ENCODE peak calls at places on chromosomes 13 and 19, in eight cellular contexts. One of them, this sample, is unnamed.

GRCh38 chr19:28710278-28710677 is 502.7 kb downstream of the UQCRFS1 start:
- DNase-seq in Caco-2: no peak
- DNase-seq in A549: peak
- DNase-seq in psoas muscle: no peak
- DNase-seq in suprapubic skin: no peak
- DNase-seq in left ventricle myocardium inferior: no peak
- DNase-seq in cardiac fibroblast: peak
- DNase-seq in neural progenitor cell: peak
- DNase-seq in this sample: no peak

GRCh38 chr13:27273658-27274425 is 3.2 kb downstream of the RASL11A start:
- DNase-seq in Caco-2: no peak
- DNase-seq in A549: no peak
- DNase-seq in psoas muscle: no peak
- DNase-seq in suprapubic skin: no peak
- DNase-seq in left ventricle myocardium inferior: no peak
- DNase-seq in cardiac fibroblast: peak
- DNase-seq in neural progenitor cell: no peak
- DNase-seq in this sample: no peak

GRCh38 chr13:44470623-44471562 is 97.3 kb downstream of the SERP2 start:
- DNase-seq in Caco-2: no peak
- DNase-seq in A549: no peak
- DNase-seq in psoas muscle: no peak
- DNase-seq in suprapubic skin: no peak
- DNase-seq in left ventricle myocardium inferior: no peak
- DNase-seq in cardiac fibroblast: peak
- DNase-seq in neural progenitor cell: peak
- DNase-seq in this sample: no peak

GRCh38 chr13:50417597-50417996 is 402.4 kb downstream of the KCNRG start:
- DNase-seq in Caco-2: no peak
- DNase-seq in A549: no peak
- DNase-seq in psoas muscle: peak
- DNase-seq in suprapubic skin: no peak
- DNase-seq in left ventricle myocardium inferior: no peak
- DNase-seq in cardiac fibroblast: no peak
- DNase-seq in neural progenitor cell: no peak
- DNase-seq in this sample: no peak

GRCh38 chr19:32519023-32519422 is 62.0 kb upstream of the PDCD5 start:
- DNase-seq in Caco-2: no peak
- DNase-seq in A549: no peak
- DNase-seq in psoas muscle: no peak
- DNase-seq in suprapubic skin: no peak
- DNase-seq in left ventricle myocardium inferior: no peak
- DNase-seq in cardiac fibroblast: peak
- DNase-seq in neural progenitor cell: no peak
- DNase-seq in this sample: no peak

GRCh38 chr19:15702590-15702930 is 25.3 kb upstream of the OR10H2 start:
- DNase-seq in Caco-2: no peak
- DNase-seq in A549: no peak
- DNase-seq in psoas muscle: peak
- DNase-seq in suprapubic skin: peak
- DNase-seq in left ventricle myocardium inferior: peak
- DNase-seq in cardiac fibroblast: peak
- DNase-seq in neural progenitor cell: no peak
- DNase-seq in this sample: peak

GRCh38 chr19:18437481-18438330 is at the start of gene ISYNA1:
- DNase-seq in Caco-2: peak
- DNase-seq in A549: no peak
- DNase-seq in psoas muscle: peak
- DNase-seq in suprapubic skin: no peak
- DNase-seq in left ventricle myocardium inferior: peak
- DNase-seq in cardiac fibroblast: peak
- DNase-seq in neural progenitor cell: peak
- DNase-seq in this sample: peak

GRCh38 chr19:13411899-13412298 is 94.4 kb downstream of the CACNA1A start:
- DNase-seq in Caco-2: no peak
- DNase-seq in A549: no peak
- DNase-seq in psoas muscle: no peak
- DNase-seq in suprapubic skin: no peak
- DNase-seq in left ventricle myocardium inferior: no peak
- DNase-seq in cardiac fibroblast: no peak
- DNase-seq in neural progenitor cell: no peak
- DNase-seq in this sample: no peak

GRCh38 chr19:15115080-15115479 is 7.9 kb downstream of the SYDE1 start:
- DNase-seq in Caco-2: no peak
- DNase-seq in A549: no peak
- DNase-seq in psoas muscle: peak
- DNase-seq in suprapubic skin: no peak
- DNase-seq in left ventricle myocardium inferior: peak
- DNase-seq in cardiac fibroblast: peak
- DNase-seq in neural progenitor cell: no peak
- DNase-seq in this sample: no peak

GRCh38 chr13:78658630-78659449 is at the start of gene OBI1:
- DNase-seq in Caco-2: peak
- DNase-seq in A549: peak
- DNase-seq in psoas muscle: peak
- DNase-seq in suprapubic skin: peak
- DNase-seq in left ventricle myocardium inferior: peak
- DNase-seq in cardiac fibroblast: peak
- DNase-seq in neural progenitor cell: peak
- DNase-seq in this sample: peak

GRCh38 chr13:112172641-112173171 is 105.8 kb downstream of the SOX1 start:
- DNase-seq in Caco-2: no peak
- DNase-seq in A549: no peak
- DNase-seq in psoas muscle: no peak
- DNase-seq in suprapubic skin: peak
- DNase-seq in left ventricle myocardium inferior: no peak
- DNase-seq in cardiac fibroblast: no peak
- DNase-seq in neural progenitor cell: peak
- DNase-seq in this sample: no peak

GRCh38 chr19:15101479-15102082 is 5.6 kb upstream of the SYDE1 start:
- DNase-seq in Caco-2: no peak
- DNase-seq in A549: no peak
- DNase-seq in psoas muscle: no peak
- DNase-seq in suprapubic skin: no peak
- DNase-seq in left ventricle myocardium inferior: no peak
- DNase-seq in cardiac fibroblast: peak
- DNase-seq in neural progenitor cell: peak
- DNase-seq in this sample: peak

GRCh38 chr13:88005188-88005587 is 334.0 kb downstream of the SLITRK5 start:
- DNase-seq in Caco-2: no peak
- DNase-seq in A549: no peak
- DNase-seq in psoas muscle: no peak
- DNase-seq in suprapubic skin: no peak
- DNase-seq in left ventricle myocardium inferior: no peak
- DNase-seq in cardiac fibroblast: no peak
- DNase-seq in neural progenitor cell: no peak
- DNase-seq in this sample: no peak

GRCh38 chr13:36862002-36862706 is 43.1 kb downstream of the RFXAP start:
- DNase-seq in Caco-2: no peak
- DNase-seq in A549: no peak
- DNase-seq in psoas muscle: no peak
- DNase-seq in suprapubic skin: no peak
- DNase-seq in left ventricle myocardium inferior: no peak
- DNase-seq in cardiac fibroblast: peak
- DNase-seq in neural progenitor cell: no peak
- DNase-seq in this sample: no peak

GRCh38 chr13:24273926-24274325 is 35.5 kb upstream of the C1QTNF9 start:
- DNase-seq in Caco-2: no peak
- DNase-seq in A549: no peak
- DNase-seq in psoas muscle: no peak
- DNase-seq in suprapubic skin: no peak
- DNase-seq in left ventricle myocardium inferior: no peak
- DNase-seq in cardiac fibroblast: no peak
- DNase-seq in neural progenitor cell: no peak
- DNase-seq in this sample: no peak

GRCh38 chr13:76884571-76885202 is 1.5 kb downstream of the KCTD12 start:
- DNase-seq in Caco-2: no peak
- DNase-seq in A549: no peak
- DNase-seq in psoas muscle: no peak
- DNase-seq in suprapubic skin: no peak
- DNase-seq in left ventricle myocardium inferior: no peak
- DNase-seq in cardiac fibroblast: peak
- DNase-seq in neural progenitor cell: no peak
- DNase-seq in this sample: no peak

GRCh38 chr19:37519890-37520289 is 13.2 kb downstream of the ZNF793 start:
- DNase-seq in Caco-2: no peak
- DNase-seq in A549: no peak
- DNase-seq in psoas muscle: no peak
- DNase-seq in suprapubic skin: no peak
- DNase-seq in left ventricle myocardium inferior: no peak
- DNase-seq in cardiac fibroblast: no peak
- DNase-seq in neural progenitor cell: no peak
- DNase-seq in this sample: peak

GRCh38 chr19:41341669-41342490 is 11.8 kb downstream of the TGFB1 start:
- DNase-seq in Caco-2: peak
- DNase-seq in A549: no peak
- DNase-seq in psoas muscle: no peak
- DNase-seq in suprapubic skin: no peak
- DNase-seq in left ventricle myocardium inferior: no peak
- DNase-seq in cardiac fibroblast: no peak
- DNase-seq in neural progenitor cell: no peak
- DNase-seq in this sample: no peak
- TF ChIP-seq CTCF in Caco-2: peak
- TF ChIP-seq CTCF in A549: no peak
- TF ChIP-seq CTCF in psoas muscle: no peak
- TF ChIP-seq CTCF in suprapubic skin: no peak
- TF ChIP-seq CTCF in left ventricle myocardium inferior: no peak
- TF ChIP-seq CTCF in cardiac fibroblast: no peak
- TF ChIP-seq CTCF in neural progenitor cell: no peak
- TF ChIP-seq CTCF in this sample: no peak

DNA sequence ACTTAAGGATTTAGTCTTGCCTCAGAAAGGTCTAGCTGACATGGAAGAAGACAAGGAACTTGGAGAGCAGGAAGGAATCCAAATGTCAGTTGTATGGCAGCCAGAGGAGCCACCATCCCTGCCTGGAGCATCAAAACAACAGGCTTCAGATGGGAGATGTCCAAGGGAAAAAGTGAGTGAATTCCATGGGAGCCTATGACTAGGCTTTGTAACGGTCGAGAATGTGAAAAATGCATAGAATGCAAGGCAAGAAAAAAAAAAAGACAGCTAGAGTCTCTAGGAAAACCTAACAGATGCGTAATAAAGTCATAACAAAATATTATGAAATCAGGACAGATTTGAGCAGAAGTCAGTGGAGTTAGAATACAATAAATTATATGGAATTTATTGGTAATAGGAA is 183.7 kb upstream of the LSM14A start:
- DNase-seq in Caco-2: no peak
- DNase-seq in A549: no peak
- DNase-seq in psoas muscle: no peak
- DNase-seq in suprapubic skin: no peak
- DNase-seq in left ventricle myocardium inferior: no peak
- DNase-seq in cardiac fibroblast: no peak
- DNase-seq in neural progenitor cell: peak
- DNase-seq in this sample: no peak
- H3K4me3 ChIP-seq in Caco-2: no peak
- H3K4me3 ChIP-seq in A549: no peak
- H3K4me3 ChIP-seq in psoas muscle: no peak
- H3K4me3 ChIP-seq in suprapubic skin: no peak
- H3K4me3 ChIP-seq in left ventricle myocardium inferior: no peak
- H3K4me3 ChIP-seq in cardiac fibroblast: no peak
- H3K4me3 ChIP-seq in neural progenitor cell: no peak
- H3K4me3 ChIP-seq in this sample: no peak

DNA sequence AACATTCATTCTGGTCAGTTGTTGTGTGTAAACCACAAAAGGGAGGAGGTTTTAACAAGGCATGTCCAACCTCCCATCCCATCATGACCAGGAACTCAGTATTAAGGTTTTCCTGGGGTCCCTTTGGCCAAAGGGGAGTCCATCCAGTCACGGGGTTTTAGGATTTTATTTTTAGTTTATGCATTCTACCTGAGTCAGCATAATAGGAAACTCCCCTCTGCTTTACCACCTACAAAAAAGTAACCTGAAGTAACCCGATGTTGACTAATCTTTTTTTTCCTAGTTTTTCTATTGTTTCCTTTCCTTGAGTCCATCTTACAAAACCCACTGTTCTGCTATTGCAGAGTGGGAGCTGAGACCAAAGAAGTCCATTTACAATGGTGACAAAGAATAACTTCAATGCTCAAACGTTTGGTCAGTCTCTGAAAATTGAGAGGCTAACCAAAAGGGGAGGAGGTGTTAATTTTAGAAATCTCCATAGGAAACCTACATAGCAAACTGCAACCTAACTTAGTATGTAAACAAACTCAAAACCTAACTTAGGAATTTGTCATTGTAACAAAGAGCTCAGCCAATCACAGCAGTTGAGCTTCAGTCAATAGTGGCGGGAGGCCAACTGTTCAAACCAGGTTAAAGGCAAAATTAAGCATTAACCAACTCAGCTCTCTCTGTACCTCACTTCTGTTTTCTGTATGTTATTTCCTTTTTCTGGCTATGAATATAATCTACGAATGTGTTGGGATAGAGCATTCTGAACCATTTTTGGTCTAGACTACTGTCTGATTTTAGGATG is 1954.1 kb downstream of the PCDH9 start:
- DNase-seq in Caco-2: no peak
- DNase-seq in A549: no peak
- DNase-seq in psoas muscle: no peak
- DNase-seq in suprapubic skin: no peak
- DNase-seq in left ventricle myocardium inferior: no peak
- DNase-seq in cardiac fibroblast: no peak
- DNase-seq in neural progenitor cell: no peak
- DNase-seq in this sample: no peak
- TF ChIP-seq CTCF in Caco-2: no peak
- TF ChIP-seq CTCF in A549: no peak
- TF ChIP-seq CTCF in psoas muscle: no peak
- TF ChIP-seq CTCF in suprapubic skin: no peak
- TF ChIP-seq CTCF in left ventricle myocardium inferior: no peak
- TF ChIP-seq CTCF in cardiac fibroblast: no peak
- TF ChIP-seq CTCF in neural progenitor cell: no peak
- TF ChIP-seq CTCF in this sample: no peak

GRCh38 chr19:47730910-47731309 is 14.4 kb upstream of the NOP53 start:
- DNase-seq in Caco-2: no peak
- DNase-seq in A549: no peak
- DNase-seq in psoas muscle: no peak
- DNase-seq in suprapubic skin: no peak
- DNase-seq in left ventricle myocardium inferior: no peak
- DNase-seq in cardiac fibroblast: no peak
- DNase-seq in neural progenitor cell: no peak
- DNase-seq in this sample: no peak

GRCh38 chr19:47729468-47729798 is 15.9 kb upstream of the NOP53 start:
- DNase-seq in Caco-2: peak
- DNase-seq in A549: peak
- DNase-seq in psoas muscle: peak
- DNase-seq in suprapubic skin: no peak
- DNase-seq in left ventricle myocardium inferior: peak
- DNase-seq in cardiac fibroblast: peak
- DNase-seq in neural progenitor cell: peak
- DNase-seq in this sample: no peak

GRCh38 chr19:47726467-47726866 is 13.2 kb downstream of the EHD2 start:
- DNase-seq in Caco-2: no peak
- DNase-seq in A549: no peak
- DNase-seq in psoas muscle: no peak
- DNase-seq in suprapubic skin: no peak
- DNase-seq in left ventricle myocardium inferior: no peak
- DNase-seq in cardiac fibroblast: peak
- DNase-seq in neural progenitor cell: no peak
- DNase-seq in this sample: no peak

GRCh38 chr19:47730521-47730889 is 14.8 kb upstream of the NOP53 start:
- DNase-seq in Caco-2: no peak
- DNase-seq in A549: no peak
- DNase-seq in psoas muscle: no peak
- DNase-seq in suprapubic skin: no peak
- DNase-seq in left ventricle myocardium inferior: no peak
- DNase-seq in cardiac fibroblast: no peak
- DNase-seq in neural progenitor cell: no peak
- DNase-seq in this sample: no peak

GRCh38 chr19:47729799-47730520 is 15.4 kb upstream of the NOP53 start:
- DNase-seq in Caco-2: peak
- DNase-seq in A549: peak
- DNase-seq in psoas muscle: peak
- DNase-seq in suprapubic skin: no peak
- DNase-seq in left ventricle myocardium inferior: peak
- DNase-seq in cardiac fibroblast: peak
- DNase-seq in neural progenitor cell: peak
- DNase-seq in this sample: peak
- H3K4me3 ChIP-seq in Caco-2: peak
- H3K4me3 ChIP-seq in A549: peak
- H3K4me3 ChIP-seq in psoas muscle: peak
- H3K4me3 ChIP-seq in suprapubic skin: peak
- H3K4me3 ChIP-seq in left ventricle myocardium inferior: peak
- H3K4me3 ChIP-seq in cardiac fibroblast: peak
- H3K4me3 ChIP-seq in neural progenitor cell: peak
- H3K4me3 ChIP-seq in this sample: peak